ENCODE peak calls at places on chromosomes 2 and 18, in eight cellular contexts. S is activated CD8-positive, alpha-beta T cell treated with anti-CD3 and anti-CD28 coated beads for 36 hours; Q is keratinocyte; E is activated B cell treated with CpG ODN at 0.5 μM for 24 hours; G is MM.1S; R is fibroblast of pulmonary artery; J is cardiac fibroblast; A is testis. X is an unnamed sample.

GRCh38 chr2:160747771-160748170 is 254.2 kb upstream of the RBMS1 start:
- DNase-seq in E (no peak), Q (no peak), R (peak), A (no peak), G (no peak), J (peak), S (no peak), X (no peak)

GRCh38 chr2:134338180-134338579 is 84.3 kb downstream of the MGAT5 start:
- DNase-seq in Q (no peak), R (no peak), A (no peak), J (no peak), S (no peak), E (no peak), G (no peak), X (no peak)

GRCh38 chr2:161165811-161166210 is 5.6 kb downstream of the TANK start:
- DNase-seq in R (no peak), J (no peak), E (no peak), Q (no peak), G (no peak), S (no peak), A (no peak), X (no peak)

GRCh38 chr2:202249521-202249850 is 11.1 kb upstream of the SUMO1 start:
- DNase-seq in R (no peak), J (no peak), S (no peak), Q (no peak), E (no peak), A (no peak), G (no peak), X (no peak)

GRCh38 chr2:238761802-238762373 is 86.0 kb upstream of the TWIST2 start:
- DNase-seq in S (peak), Q (no peak), E (no peak), J (peak), R (peak), A (no peak), G (no peak), X (no peak)

GRCh38 chr2:29329899-29330298 is 214.7 kb downstream of the CLIP4 start:
- DNase-seq in S (no peak), Q (no peak), J (no peak), E (no peak), R (no peak), A (no peak), G (no peak), X (peak)

GRCh38 chr18:22032392-22032961 is 136.9 kb upstream of the GATA6 start:
- DNase-seq in G (no peak), J (peak), E (no peak), Q (peak), S (no peak), A (no peak), R (peak), X (no peak)

GRCh38 chr2:85598594-85599340 is 3.2 kb downstream of the RNF181 start:
- DNase-seq in G (no peak), A (no peak), Q (no peak), R (no peak), J (no peak), E (no peak), S (no peak), X (no peak)

GRCh38 chr18:73118121-73118816 is 250.5 kb upstream of the NETO1 start:
- DNase-seq in G (no peak), R (peak), J (no peak), Q (no peak), A (no peak), S (no peak), E (no peak), X (no peak)

GRCh38 chr2:131431336-131431735 is 44.6 kb upstream of the TUBA3D start:
- DNase-seq in R (peak), A (no peak), Q (no peak), J (peak), S (no peak), E (no peak), G (no peak), X (no peak)

GRCh38 chr2:30321466-30321865 is 90.1 kb downstream of the LBH start:
- DNase-seq in J (peak), S (no peak), R (peak), E (no peak), Q (no peak), A (no peak), G (no peak), X (no peak)

GRCh38 chr18:28183418-28184078 is 6.6 kb upstream of the CDH2 start:
- DNase-seq in R (no peak), A (no peak), J (peak), E (no peak), Q (no peak), G (no peak), S (no peak), X (no peak)

GRCh38 chr2:126658910-126659613 is 3.1 kb downstream of the GYPC start:
- DNase-seq in E (no peak), R (peak), S (peak), A (peak), G (peak), J (peak), Q (no peak), X (peak)

GRCh38 chr18:5107990-5108389 is 89.1 kb downstream of the AKAIN1 start:
- DNase-seq in R (no peak), J (no peak), E (no peak), A (no peak), S (no peak), Q (no peak), G (peak), X (no peak)

GRCh38 chr2:186384226-186384625 is 101.8 kb upstream of the ZC3H15 start:
- DNase-seq in E (no peak), Q (no peak), S (no peak), J (no peak), G (no peak), A (no peak), R (no peak), X (no peak)

GRCh38 chr2:161419338-161419965 is 3.4 kb downstream of the TBR1 start:
- DNase-seq in A (no peak), Q (no peak), G (no peak), J (no peak), R (no peak), S (no peak), E (no peak), X (no peak)

GRCh38 chr2:221570321-221571107 is 1.6 kb downstream of the EPHA4 start:
- DNase-seq in G (no peak), J (peak), R (peak), Q (no peak), E (peak), S (peak), A (peak), X (no peak)

GRCh38 chr2:132670961-132671781 is 1.2 kb upstream of the LYPD1 start:
- DNase-seq in G (no peak), E (no peak), J (peak), Q (peak), A (no peak), S (no peak), R (peak), X (no peak)

GRCh38 chr2:189698020-189698887 is 23.8 kb downstream of the ANKAR start:
- DNase-seq in J (peak), Q (no peak), R (peak), S (peak), G (peak), A (peak), E (no peak), X (peak)

GRCh38 chr2:238380785-238381184 is 45.9 kb upstream of the ASB1 start:
- DNase-seq in G (no peak), Q (peak), A (no peak), R (peak), E (no peak), S (no peak), J (peak), X (no peak)

GRCh38 chr2:178529194-178529593 is 48.9 kb downstream of the PLEKHA3 start:
- DNase-seq in R (no peak), Q (no peak), J (no peak), S (no peak), A (no peak), E (no peak), G (no peak), X (no peak)

GRCh38 chr2:47190188-47190818 is 35.2 kb upstream of the STPG4 start:
- DNase-seq in A (no peak), G (no peak), Q (no peak), J (no peak), E (no peak), R (peak), S (no peak), X (no peak)

GRCh38 chr2:20415511-20415918 is 31.4 kb upstream of the RHOB start:
- DNase-seq in A (no peak), S (no peak), J (no peak), G (no peak), Q (peak), R (no peak), E (no peak), X (no peak)

GRCh38 chr18:76981388-76981968 is 151.1 kb downstream of the MBP start:
- DNase-seq in A (no peak), Q (no peak), E (no peak), R (no peak), J (no peak), G (no peak), S (no peak), X (peak)

GRCh38 chr2:238952261-238952924 is 104.5 kb downstream of the TWIST2 start:
- DNase-seq in R (no peak), S (no peak), E (no peak), G (no peak), Q (no peak), A (no peak), J (no peak), X (no peak)

GRCh38 chr2:121803503-121803902 is 48.1 kb downstream of the TSN start:
- DNase-seq in Q (no peak), E (no peak), G (no peak), J (no peak), S (no peak), A (no peak), R (no peak), X (no peak)

GRCh38 chr2:240783819-240784621 is 36.0 kb downstream of the KIF1A start:
- DNase-seq in G (no peak), Q (no peak), J (no peak), E (no peak), R (no peak), A (no peak), S (no peak), X (no peak)

GRCh38 chr2:95316466-95317122 is 19.4 kb downstream of the KCNIP3 start:
- DNase-seq in A (no peak), G (no peak), Q (no peak), E (no peak), J (peak), S (no peak), R (peak), X (no peak)

GRCh38 chr18:62852851-62853250 is 137.5 kb downstream of the PHLPP1 start:
- DNase-seq in A (no peak), J (no peak), Q (no peak), S (no peak), E (no peak), G (no peak), R (no peak), X (no peak)

GRCh38 chr18:3454365-3455089 is 4.6 kb downstream of the TGIF1 start:
- DNase-seq in E (no peak), R (peak), S (peak), G (peak), A (peak), J (peak), Q (no peak), X (peak)

GRCh38 chr2:239391286-239392071 is 9.3 kb downstream of the HDAC4 start:
- DNase-seq in S (no peak), E (peak), R (no peak), G (no peak), J (no peak), Q (no peak), A (no peak), X (no peak)

GRCh38 chr2:84286878-84287277 is 172.2 kb downstream of the SUCLG1 start:
- DNase-seq in R (no peak), S (no peak), E (no peak), G (no peak), Q (no peak), A (no peak), J (no peak), X (no peak)

GRCh38 chr2:113910110-113910717 is 20.3 kb downstream of the ACTR3 start:
- DNase-seq in R (no peak), G (no peak), J (no peak), S (peak), E (no peak), A (no peak), Q (no peak), X (no peak)

GRCh38 chr2:238290079-238290478 is 1.7 kb upstream of the PER2 start:
- DNase-seq in A (peak), R (peak), Q (peak), S (peak), E (no peak), G (no peak), J (peak), X (peak)

GRCh38 chr2:173568054-173568453 is 213.4 kb downstream of the CDCA7 start:
- DNase-seq in J (no peak), R (peak), E (no peak), A (peak), G (no peak), Q (no peak), S (peak), X (no peak)

GRCh38 chr2:234374671-234375245 is 122.1 kb downstream of the ARL4C start:
- DNase-seq in G (no peak), E (no peak), Q (no peak), S (no peak), J (peak), R (no peak), A (peak), X (no peak)

GRCh38 chr18:63961430-63961980 is 8.4 kb upstream of the SERPINB8 start:
- DNase-seq in R (no peak), E (no peak), A (no peak), G (no peak), Q (no peak), J (no peak), S (no peak), X (no peak)

GRCh38 chr2:106108791-106109190 is 85.3 kb downstream of the UXS1 start:
- DNase-seq in S (no peak), J (no peak), G (no peak), R (no peak), A (no peak), Q (no peak), E (no peak), X (no peak)

GRCh38 chr2:106106627-106107508 is 87.2 kb downstream of the UXS1 start:
- DNase-seq in E (no peak), S (peak), A (no peak), Q (no peak), J (no peak), G (no peak), R (no peak), X (peak)

GRCh38 chr2:106109675-106110074 is 84.4 kb downstream of the UXS1 start:
- DNase-seq in R (no peak), G (no peak), A (no peak), J (no peak), S (no peak), E (no peak), Q (no peak), X (no peak)

GRCh38 chr2:106107509-106108131 is 86.5 kb downstream of the UXS1 start:
- DNase-seq in R (peak), E (peak), Q (no peak), J (no peak), A (no peak), S (peak), G (no peak), X (peak)

DNA sequence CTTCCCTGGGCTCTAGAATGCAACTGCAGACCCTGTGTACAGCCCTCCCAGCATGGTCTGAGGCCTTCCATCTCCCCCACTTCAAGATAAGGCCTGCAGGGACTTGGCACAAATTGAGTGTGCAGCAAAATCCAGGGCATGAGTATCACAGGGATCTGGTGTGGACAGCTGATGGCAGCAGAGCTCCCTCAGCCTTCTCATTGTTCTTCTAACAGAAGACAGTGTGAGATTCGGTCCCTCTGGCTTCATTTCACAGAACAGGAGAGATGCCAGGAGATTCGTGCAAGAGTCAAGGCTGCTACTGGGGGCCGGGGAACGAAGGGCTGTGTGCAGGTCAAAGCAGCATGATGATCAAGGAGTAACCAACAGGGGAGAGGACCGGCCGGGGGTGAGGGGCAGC is 85.8 kb downstream of the UXS1 start:
- DNase-seq in G (no peak), R (peak), J (peak), A (peak), E (no peak), Q (no peak), S (peak), X (no peak)
- TF ChIP-seq CTCF in G (no peak), R (peak), J (peak), A (peak), E (no peak), Q (peak), S (no peak), X (peak)

GRCh38 chr2:224428787-224429440 is 27.0 kb upstream of the FAM124B start:
- DNase-seq in E (no peak), A (no peak), G (no peak), R (no peak), Q (no peak), S (no peak), J (no peak), X (no peak)
- TF ChIP-seq CTCF in E (no peak), A (no peak), G (no peak), R (no peak), Q (no peak), S (no peak), J (no peak), X (no peak)

GRCh38 chr2:96574364-96574763 is 37.8 kb downstream of the ARID5A start:
- DNase-seq in A (no peak), S (no peak), G (no peak), E (no peak), R (no peak), J (no peak), Q (no peak), X (no peak)
- TF ChIP-seq CTCF in A (no peak), S (no peak), G (no peak), E (no peak), R (peak), J (peak), Q (no peak), X (no peak)

GRCh38 chr2:53265900-53266299 is 501.7 kb upstream of the CHAC2 start:
- DNase-seq in E (no peak), S (no peak), G (no peak), J (no peak), R (no peak), A (no peak), Q (no peak), X (no peak)

GRCh38 chr2:53268626-53269025 is 499.0 kb upstream of the CHAC2 start:
- DNase-seq in Q (no peak), R (no peak), J (no peak), G (no peak), S (no peak), A (no peak), E (no peak), X (no peak)

DNA sequence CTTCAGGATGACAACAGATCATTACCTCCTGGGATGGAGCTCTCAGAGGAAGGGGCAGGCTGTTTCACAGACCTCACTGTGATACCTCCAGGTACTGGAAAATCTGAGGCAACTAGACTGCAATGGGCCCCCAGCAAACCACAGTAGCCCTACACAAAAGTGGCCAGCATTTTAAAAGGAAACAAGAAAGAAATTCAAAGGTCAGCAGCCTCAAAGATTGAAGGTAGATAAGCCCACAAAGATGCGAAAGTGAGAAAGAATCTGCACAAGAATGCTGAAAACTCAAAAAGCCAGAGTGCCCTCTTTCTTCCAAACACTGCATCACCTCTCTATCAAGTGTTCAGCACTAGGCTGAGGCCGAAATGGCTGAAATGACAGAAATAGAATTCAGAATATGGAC is 499.5 kb upstream of the CHAC2 start:
- DNase-seq in E (no peak), S (no peak), R (no peak), A (no peak), Q (no peak), G (peak), J (no peak), X (no peak)
- TF ChIP-seq CTCF in E (no peak), S (no peak), R (no peak), A (no peak), Q (no peak), G (peak), J (no peak), X (no peak)